ENCODE peak calls at places on chromosomes 3 and 15, in four cellular contexts. D is breast epithelium, Y is suprapubic skin, P is transverse colon. A is an unnamed sample.

GRCh38 chr3:159401069-159401468 is 587.6 kb upstream of the IL12A start:
- DNase-seq in D (no peak), Y (no peak), P (no peak), A (no peak)

GRCh38 chr3:169846458-169847193 is 23.1 kb downstream of the LRRC31 start:
- DNase-seq in D (no peak), P (no peak), Y (no peak), A (no peak)

GRCh38 chr3:53211704-53212702 is 43.8 kb downstream of the TKT start:
- DNase-seq in Y (no peak), P (no peak), D (no peak), A (no peak)

GRCh38 chr3:27485853-27486252 is 1.7 kb upstream of the SLC4A7 start:
- DNase-seq in D (no peak), P (no peak), Y (no peak), A (no peak)

GRCh38 chr3:71150293-71150954 is 433.1 kb downstream of the FOXP1 start:
- DNase-seq in Y (no peak), D (no peak), P (no peak), A (no peak)

GRCh38 chr15:38461089-38461833 is 7.3 kb downstream of the FAM98B start:
- DNase-seq in Y (no peak), P (no peak), D (no peak), A (no peak)

GRCh38 chr15:48680841-48681240 is 35.3 kb upstream of the FBN1 start:
- DNase-seq in P (no peak), Y (no peak), D (no peak), A (no peak)

GRCh38 chr3:98565237-98565643 is 28.2 kb downstream of the CPOX start:
- DNase-seq in D (no peak), P (no peak), Y (no peak), A (no peak)

GRCh38 chr15:52083603-52084002 is 29.0 kb downstream of the BCL2L10 start:
- DNase-seq in D (no peak), P (no peak), Y (no peak), A (no peak)

GRCh38 chr15:52080993-52081392 is 31.6 kb downstream of the BCL2L10 start:
- DNase-seq in P (no peak), D (no peak), Y (no peak), A (no peak)

GRCh38 chr15:52080031-52080430 is 32.5 kb downstream of the BCL2L10 start:
- DNase-seq in D (no peak), Y (no peak), P (no peak), A (no peak)

GRCh38 chr15:52085289-52085688 is 27.3 kb downstream of the BCL2L10 start:
- DNase-seq in P (no peak), D (no peak), Y (no peak), A (no peak)

GRCh38 chr15:52082197-52083036 is 30.2 kb downstream of the BCL2L10 start:
- DNase-seq in D (no peak), Y (no peak), P (no peak), A (no peak)
- TF ChIP-seq POLR2AphosphoS5 in D (no peak), Y (no peak), P (no peak), A (no peak)

GRCh38 chr15:34883042-34883441 is 86.5 kb downstream of the AQR start:
- DNase-seq in Y (no peak), D (no peak), P (no peak), A (no peak)
- H3K4me1 ChIP-seq in Y (no peaks in the 10 kb centered on the region), D (no peaks in the 10 kb centered on the region), P (no peaks in the 10 kb centered on the region), A (no peaks in the 10 kb centered on the region)

DNA sequence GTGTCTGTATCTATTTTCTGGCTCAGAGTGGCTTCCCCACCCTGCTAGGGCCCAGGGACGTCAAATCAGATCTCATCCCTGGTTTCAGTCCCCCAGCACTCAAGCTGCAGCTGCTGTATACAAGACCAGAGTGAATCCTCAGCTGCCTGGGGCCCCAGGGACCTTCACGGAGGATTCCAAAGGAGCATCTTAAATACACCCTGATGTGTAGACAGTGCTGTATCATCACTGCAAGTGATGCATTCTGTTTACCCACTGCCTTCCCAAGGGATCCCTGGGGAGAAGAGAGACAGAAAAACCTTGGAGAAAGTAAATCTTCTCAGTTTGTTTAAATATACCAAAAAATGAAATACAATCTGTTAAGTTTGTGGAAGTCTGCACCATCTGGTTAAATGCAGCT is 222.4 kb upstream of the TRIM42 start:
- DNase-seq in P (no peak), D (no peak), Y (no peak), A (no peak)
- TF ChIP-seq POLR2AphosphoS5 in P (no peak), D (no peak), Y (no peak), A (no peak)

GRCh38 chr15:57698243-57698642 is 8.3 kb upstream of the POLR2M start:
- DNase-seq in D (no peak), Y (no peak), P (no peak), A (no peak)

GRCh38 chr15:57696146-57696545 is 10.4 kb upstream of the POLR2M start:
- DNase-seq in P (no peak), Y (no peak), D (no peak), A (no peak)

GRCh38 chr15:57692709-57693108 is 13.8 kb upstream of the POLR2M start:
- DNase-seq in Y (no peak), D (no peak), P (no peak), A (no peak)

GRCh38 chr15:57694264-57694663 is 12.2 kb upstream of the POLR2M start:
- DNase-seq in D (no peak), Y (no peak), P (no peak), A (no peak)

GRCh38 chr15:57697588-57697987 is 8.9 kb upstream of the POLR2M start:
- DNase-seq in Y (no peak), P (no peak), D (no peak), A (no peak)
- H3K4me1 ChIP-seq in Y (no peaks in the 10 kb centered on the region), P (no peaks in the 10 kb centered on the region), D (no peaks in the 10 kb centered on the region), A (no peaks in the 10 kb centered on the region)

DNA sequence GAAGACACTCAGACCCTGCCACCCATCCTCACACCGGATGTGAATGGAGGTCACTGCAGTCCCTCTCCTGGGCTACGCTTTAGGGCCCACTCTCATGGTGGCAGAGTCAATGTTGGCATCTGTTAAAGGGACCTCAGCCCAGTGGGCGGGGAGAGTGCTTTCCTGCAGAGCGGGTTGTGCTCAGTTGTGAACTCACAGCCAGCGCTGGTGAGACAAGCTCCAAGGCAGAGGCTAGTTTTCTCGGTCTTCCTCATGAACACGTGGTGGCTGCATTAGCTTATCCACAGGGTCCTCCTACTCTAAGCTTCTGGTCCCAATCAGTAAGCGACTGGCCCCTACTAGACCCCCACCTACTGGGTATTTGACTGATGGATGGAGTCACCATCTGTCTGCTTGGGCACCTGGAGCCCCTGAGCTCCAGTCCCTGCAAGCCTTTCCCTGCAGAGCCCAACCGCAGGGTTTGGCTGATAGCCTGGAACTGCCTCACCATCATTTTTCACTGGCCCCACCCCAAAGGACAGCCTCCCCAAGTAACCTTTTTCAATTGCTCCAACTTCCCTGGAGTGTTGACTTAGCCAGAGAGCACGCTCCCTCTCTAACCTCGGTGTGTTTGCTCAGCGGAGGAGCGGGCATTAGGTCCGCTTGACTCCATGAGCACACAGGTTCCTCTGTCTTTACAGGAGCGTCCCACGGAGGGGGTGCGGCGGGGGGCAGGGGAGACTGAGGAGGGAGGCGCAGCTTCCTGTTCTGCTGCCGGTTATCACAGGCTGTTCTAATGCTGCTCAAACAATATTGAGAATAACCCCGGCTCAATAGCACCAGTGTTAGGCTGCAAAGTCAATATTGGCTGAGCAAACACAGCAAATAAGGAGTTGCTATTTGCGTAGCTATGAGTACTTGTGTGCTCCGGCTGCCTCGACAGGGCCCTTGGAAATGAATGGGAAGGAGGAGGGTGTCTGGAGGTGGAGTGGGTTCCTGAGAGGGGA is 141.7 kb downstream of the RPLP1 start:
- DNase-seq in P (peak; percentile 90), D (peak; percentile 65), Y (peak; percentile 58), A (no peak)
- TF ChIP-seq POLR2AphosphoS5 in P (peak; percentile 16), D (peak; percentile 69), Y (no peak), A (peak; percentile 65)

DNA sequence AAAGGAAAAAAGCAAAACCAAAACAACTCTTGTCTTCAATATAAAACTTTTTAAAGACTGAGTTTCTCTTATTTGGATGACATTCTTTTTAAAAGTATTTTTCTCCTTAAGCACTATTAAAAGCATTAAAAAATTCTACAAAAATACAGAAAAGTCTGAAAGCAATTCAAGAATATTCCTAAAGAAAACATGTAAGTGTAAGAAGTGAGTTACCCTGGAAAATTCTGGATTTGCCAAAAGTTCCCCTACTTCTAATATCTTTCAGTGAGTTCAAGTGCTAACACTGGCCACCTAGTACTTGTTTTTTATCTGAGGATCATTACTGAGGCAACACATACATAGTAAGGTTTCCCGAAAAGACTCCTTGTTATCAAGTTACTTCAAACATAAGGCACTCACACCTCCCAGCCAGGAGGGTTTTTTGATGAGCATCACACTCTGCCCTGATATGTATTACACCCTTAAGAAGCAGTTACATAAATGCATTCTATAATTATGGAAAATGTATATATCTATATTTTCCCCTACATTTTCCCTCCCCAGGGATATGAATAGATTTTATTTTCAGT is 158.4 kb downstream of the TIGIT start:
- DNase-seq in Y (no peak), D (no peak), P (no peak), A (no peak)
- H3K4me1 ChIP-seq in Y (peaks cover 39% of the 10 kb centered on the region), D (no peaks in the 10 kb centered on the region), P (no peaks in the 10 kb centered on the region), A (no peaks in the 10 kb centered on the region)

DNA sequence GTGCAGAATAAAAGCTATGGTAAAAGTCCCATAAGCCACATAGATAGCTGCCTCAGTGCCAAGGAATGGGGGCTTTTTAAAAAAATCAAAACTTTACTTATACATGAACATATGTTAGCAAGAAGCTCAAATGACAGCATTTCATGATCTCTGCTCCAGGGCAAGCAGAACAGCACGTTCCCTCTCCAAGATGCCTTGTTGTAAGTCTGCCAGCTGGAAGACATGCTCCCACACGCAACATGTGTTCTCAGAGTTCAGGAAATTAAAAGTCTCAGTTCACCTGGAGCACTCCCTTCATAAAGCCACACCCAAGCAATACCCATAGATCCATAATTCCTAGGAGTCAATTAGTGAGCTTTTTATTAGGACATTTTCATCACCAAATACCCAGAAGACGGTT is 52.2 kb downstream of the ABI3BP start:
- DNase-seq in P (no peak), Y (peak; percentile 65), D (peak; percentile 48), A (no peak)
- TF ChIP-seq POLR2AphosphoS5 in P (no peak), Y (peak; percentile 83), D (no peak), A (no peak)

GRCh38 chr3:15218689-15219088 is 12.6 kb downstream of the CAPN7 start:
- DNase-seq in Y (no peak), P (no peak), D (no peak), A (no peak)

GRCh38 chr3:15217011-15217671 is 11.1 kb downstream of the CAPN7 start:
- DNase-seq in P (no peak), D (no peak), Y (no peak), A (no peak)

GRCh38 chr3:15217841-15218267 is 11.8 kb downstream of the CAPN7 start:
- DNase-seq in Y (no peak), P (no peak), D (no peak), A (no peak)

GRCh38 chr3:15214758-15215157 is 8.7 kb downstream of the CAPN7 start:
- DNase-seq in D (no peak), P (no peak), Y (no peak), A (no peak)

DNA sequence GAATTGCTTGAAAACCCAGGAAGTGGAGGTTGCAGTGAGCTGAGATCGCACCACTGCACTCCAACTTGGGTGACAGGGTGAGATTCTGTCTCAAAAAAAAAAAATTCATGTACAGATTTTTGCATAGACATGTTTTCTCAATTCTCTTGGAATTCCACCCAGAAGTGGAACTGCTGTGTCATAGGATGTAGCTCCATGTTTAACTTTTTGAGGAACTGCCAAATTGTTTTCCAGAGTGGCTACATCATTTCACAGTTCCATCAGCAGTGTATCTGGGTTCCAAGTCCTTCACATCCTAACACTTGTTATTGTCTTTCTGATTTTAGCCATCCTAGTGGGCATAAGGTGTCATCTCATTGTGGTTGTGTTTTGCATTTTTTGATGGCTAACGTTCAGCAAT is 9.9 kb downstream of the CAPN7 start:
- DNase-seq in P (no peak), D (no peak), Y (no peak), A (no peak)
- H3K4me1 ChIP-seq in P (no peaks in the 10 kb centered on the region), D (no peaks in the 10 kb centered on the region), Y (no peaks in the 10 kb centered on the region), A (no peaks in the 10 kb centered on the region)